ENCODE peak calls at places on chromosomes 4 and X, in five cellular contexts. S is K562, K is HCT116, Y is H1, V is SK-N-SH. O is an unnamed sample.

GRCh38 chrX:11381464-11381863 is 88.3 kb downstream of the AMELX start:
- DNase-seq in S (peak), K (peak), Y (no peak), V (peak), O (peak)

GRCh38 chr4:64539234-64539849 is 130.1 kb upstream of the TECRL start:
- DNase-seq in S (peak), K (peak), Y (no peak), V (peak), O (peak)

GRCh38 chr4:57083107-57083506 is 27.1 kb downstream of the IGFBP7 start:
- DNase-seq in S (no peak), K (no peak), Y (no peak), V (no peak), O (no peak)

GRCh38 chr4:3466691-3467600 is 3.8 kb downstream of the DOK7 start:
- DNase-seq in S (no peak), K (no peak), Y (no peak), V (no peak), O (no peak)

GRCh38 chrX:23008431-23009099 is 8.8 kb downstream of the DDX53 start:
- DNase-seq in S (no peak), K (peak), Y (no peak), V (peak), O (peak)

GRCh38 chrX:129637217-129638109 is 17.3 kb downstream of the APLN start:
- DNase-seq in S (peak), K (peak), Y (peak), V (peak), O (peak)

GRCh38 chr4:55439023-55439422 is 43.3 kb downstream of the TMEM165 start:
- DNase-seq in S (no peak), K (no peak), Y (no peak), V (no peak), O (no peak)

GRCh38 chr4:99828477-99828876 is 11.8 kb downstream of the DAPP1 start:
- DNase-seq in S (no peak), K (no peak), Y (no peak), V (no peak), O (no peak)

GRCh38 chr4:13990596-13991589 is 363.4 kb upstream of the BOD1L1 start:
- DNase-seq in S (no peak), K (no peak), Y (no peak), V (peak), O (no peak)

GRCh38 chr4:124178449-124179021 is 534.0 kb downstream of the ANKRD50 start:
- DNase-seq in S (no peak), K (no peak), Y (no peak), V (no peak), O (no peak)

DNA sequence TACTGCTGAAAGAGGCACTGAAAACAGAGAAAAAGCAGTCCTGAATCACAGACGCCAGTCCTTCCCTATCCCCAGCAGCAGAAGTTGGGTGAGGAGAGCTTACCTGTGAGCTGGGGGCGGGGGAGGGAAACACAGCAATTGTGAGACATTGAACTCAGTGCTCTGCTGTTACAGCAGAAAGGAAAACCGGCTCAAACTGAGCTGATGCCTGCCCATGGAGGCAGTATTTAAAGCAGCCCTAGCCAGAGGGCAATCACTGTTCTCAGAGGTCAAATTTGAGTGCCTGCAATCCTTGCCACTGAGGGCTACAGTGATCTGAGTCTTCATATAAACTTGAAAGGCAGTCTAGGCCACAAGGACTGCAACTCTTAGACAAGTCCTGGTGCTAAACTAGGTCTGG is 220.7 kb downstream of the GRXCR1 start:
- DNase-seq in S (no peak), K (no peak), Y (no peak), V (no peak), O (no peak)
- TF ChIP-seq JUND in S (no peak), K (no peak), Y (no peak), V (no peak), O (no peak)

DNA sequence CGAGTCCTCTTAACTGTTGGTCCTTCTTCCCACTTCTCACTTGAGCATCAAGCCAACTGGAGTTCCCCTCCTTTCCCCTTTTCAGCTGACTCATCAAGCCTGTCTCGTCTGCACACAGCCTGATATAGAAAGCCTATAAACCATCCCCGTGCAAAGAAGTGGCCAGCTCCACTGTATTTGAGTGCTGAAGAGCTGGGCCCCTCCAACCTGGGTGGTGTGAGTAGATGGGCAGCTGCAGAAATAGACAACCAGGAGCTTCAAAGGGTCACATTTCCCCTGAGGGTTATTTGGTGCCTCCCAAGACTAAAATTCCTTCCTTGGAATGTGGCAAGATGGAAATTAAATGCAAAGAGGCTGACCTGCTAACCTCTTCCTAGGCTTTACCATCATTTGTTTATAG is 199.7 kb downstream of the HS6ST2 start:
- DNase-seq in S (no peak), K (no peak), Y (no peak), V (no peak), O (no peak)
- TF ChIP-seq JUND in S (no peak), K (no peak), Y (no peak), V (no peak), O (no peak)

DNA sequence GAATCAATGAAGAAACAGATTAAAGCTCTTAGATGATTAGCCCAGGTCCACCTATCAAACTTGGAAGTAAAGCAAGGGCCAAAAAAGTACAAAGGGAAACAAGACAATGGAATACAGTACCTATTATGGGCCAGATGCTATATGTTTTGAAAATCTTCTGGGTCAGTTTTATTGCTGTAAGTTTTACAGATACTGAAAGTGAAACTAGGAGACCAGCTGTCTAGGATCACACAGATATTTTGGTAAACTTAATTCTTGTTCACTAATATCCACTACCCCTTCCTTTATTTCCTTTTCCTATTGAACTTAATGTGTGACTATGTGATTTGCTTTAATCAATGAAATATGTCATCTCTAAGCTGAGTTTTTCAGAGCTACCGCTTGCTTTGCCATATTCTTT is 505.4 kb upstream of the PITX2 start:
- DNase-seq in S (no peak), K (no peak), Y (no peak), V (no peak), O (no peak)
- TF ChIP-seq JUND in S (no peak), K (no peak), Y (no peak), V (no peak), O (no peak)

GRCh38 chrX:34365482-34365881 is 233.4 kb upstream of the FAM47A start:
- DNase-seq in S (no peak), K (no peak), Y (no peak), V (no peak), O (peak)
- TF ChIP-seq JUND in S (no peak), K (no peak), Y (no peak), V (no peak), O (no peak)

DNA sequence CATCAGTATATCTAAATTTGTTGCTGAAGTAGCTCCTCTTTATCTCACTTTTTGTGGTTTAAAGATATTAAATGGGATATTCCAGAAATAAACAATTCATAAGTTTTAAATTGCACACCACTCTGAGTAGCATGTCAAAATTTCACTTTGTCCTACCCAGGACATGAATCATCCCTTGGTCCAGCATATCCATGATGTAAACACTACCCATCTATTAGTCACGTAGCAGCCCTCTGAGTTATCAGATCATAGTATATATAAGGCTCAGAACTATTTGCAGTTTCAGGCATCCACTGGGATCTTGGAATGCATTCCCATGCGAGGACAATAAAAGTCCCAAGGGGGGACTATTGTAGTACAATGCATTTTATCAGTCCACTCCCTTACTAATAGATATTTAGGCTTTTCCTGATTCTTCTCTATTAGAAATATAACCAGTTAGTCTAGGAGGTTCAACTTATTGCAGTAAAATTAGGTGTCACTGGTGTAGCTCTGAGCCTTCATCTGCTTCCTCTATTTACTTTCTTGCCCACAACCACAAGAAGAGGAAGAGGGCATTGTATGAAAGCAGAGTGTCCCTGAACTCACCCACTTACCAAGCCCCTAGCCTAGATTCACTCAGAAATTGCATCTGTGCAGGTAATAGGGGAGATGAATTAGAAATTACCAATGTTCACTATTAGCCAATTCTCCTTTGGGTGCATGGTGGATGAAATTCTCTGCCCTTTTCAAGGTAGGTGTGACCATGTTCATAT is 409.8 kb upstream of the GALNT7 start:
- DNase-seq in S (no peak), K (no peak), Y (no peak), V (no peak), O (no peak)
- TF ChIP-seq JUND in S (no peak), K (no peak), Y (no peak), V (no peak), O (no peak)

DNA sequence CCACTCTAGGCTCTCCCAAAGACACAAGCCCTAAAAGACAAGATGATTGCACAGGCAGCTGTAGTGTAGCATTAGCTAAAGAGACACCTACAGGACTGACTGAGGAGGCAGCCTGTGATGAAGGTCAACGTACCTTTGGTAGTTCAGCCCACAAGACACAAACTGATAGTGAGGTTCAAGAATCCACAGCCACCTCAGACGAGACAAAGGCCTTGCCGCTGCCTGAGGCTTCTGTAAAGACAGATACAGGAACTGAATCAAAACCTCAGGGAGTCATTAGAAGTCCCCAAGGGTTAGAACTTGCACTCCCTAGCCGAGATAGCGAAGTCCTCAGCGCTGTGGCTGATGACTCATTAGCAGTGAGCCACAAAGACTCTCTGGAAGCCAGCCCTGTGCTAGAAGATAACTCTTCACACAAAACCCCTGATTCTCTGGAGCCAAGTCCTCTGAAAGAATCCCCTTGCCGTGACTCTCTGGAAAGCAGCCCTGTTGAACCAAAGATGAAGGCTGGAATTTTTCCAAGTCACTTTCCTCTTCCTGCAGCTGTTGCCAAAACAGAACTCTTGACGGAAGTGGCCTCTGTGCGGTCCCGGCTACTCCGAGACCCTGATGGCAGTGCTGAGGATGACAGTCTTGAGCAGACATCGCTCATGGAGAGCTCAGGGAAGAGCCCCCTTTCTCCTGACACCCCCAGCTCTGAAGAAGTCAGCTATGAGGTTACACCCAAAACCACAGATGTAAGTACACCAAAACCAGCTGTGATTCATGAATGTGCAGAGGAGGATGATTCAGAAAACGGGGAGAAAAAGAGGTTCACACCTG is 306.3 kb downstream of the ANK2 start:
- DNase-seq in S (no peak), K (peak), Y (no peak), V (no peak), O (no peak)
- TF ChIP-seq JUND in S (peak), K (peak), Y (no peak), V (peak), O (no peak)